ENCODE peak calls at places on chromosomes 16 and 17, in nine cellular contexts. J is fibroblast of mammary gland; N is left lung; B is heart left ventricle; X is fibroblast of villous mesenchyme; R is ovary; I is astrocyte of the spinal cord; K is adrenal gland; M is CD8-positive, alpha-beta T cell. C is an unnamed sample.

GRCh38 chr17:74119960-74120359 is 83.5 kb upstream of the RPL38 start:
- DNase-seq in J (no peak), N (no peak), B (no peak), X (no peak), R (no peak), I (no peak), K (no peak), M (no peak), C (no peak)

GRCh38 chr16:58501242-58502131 is 1.5 kb downstream of the NDRG4 start:
- DNase-seq in J (no peak), N (peak), B (no peak), X (no peak), R (no peak), I (no peak), K (no peak), M (peak), C (peak)

GRCh38 chr16:4323845-4324478 is 8.1 kb downstream of the GLIS2 start:
- DNase-seq in J (peak), N (peak), B (peak), X (peak), R (peak), I (peak), K (peak), M (no peak), C (no peak)

GRCh38 chr16:23368469-23368868 is 66.4 kb downstream of the SCNN1B start:
- DNase-seq in J (peak), N (no peak), B (no peak), X (no peak), R (no peak), I (no peak), K (no peak), M (no peak), C (no peak)

GRCh38 chr17:76948726-76949342 is 80.6 kb downstream of the MGAT5B start:
- DNase-seq in J (no peak), N (no peak), B (no peak), X (no peak), R (no peak), I (no peak), K (no peak), M (no peak), C (no peak)

GRCh38 chr16:50641818-50642187 is 39.3 kb downstream of the SNX20 start:
- DNase-seq in J (no peak), N (no peak), B (no peak), X (no peak), R (no peak), I (no peak), K (no peak), M (no peak), C (no peak)

GRCh38 chr16:68040506-68041288 is 17.6 kb downstream of the DUS2 start:
- DNase-seq in J (peak), N (peak), B (peak), X (peak), R (peak), I (peak), K (peak), M (peak), C (peak)

GRCh38 chr16:63938661-63939060 is 1183.2 kb downstream of the CDH11 start:
- DNase-seq in J (peak), N (no peak), B (no peak), X (no peak), R (no peak), I (peak), K (no peak), M (no peak), C (no peak)

GRCh38 chr17:65468321-65468720 is 93.1 kb downstream of the AXIN2 start:
- DNase-seq in J (no peak), N (no peak), B (no peak), X (no peak), R (no peak), I (no peak), K (no peak), M (no peak), C (no peak)

GRCh38 chr16:70428178-70428998 is 10.5 kb downstream of the ST3GAL2 start:
- DNase-seq in J (peak), N (peak), B (peak), X (peak), R (peak), I (peak), K (peak), M (peak), C (peak)

GRCh38 chr17:74812109-74812864 is 36.1 kb upstream of the NAT9 start:
- DNase-seq in J (no peak), N (no peak), B (peak), X (no peak), R (peak), I (no peak), K (no peak), M (no peak), C (no peak)

GRCh38 chr17:82012482-82013295 is 10.0 kb downstream of the CENPX start:
- DNase-seq in J (no peak), N (peak), B (no peak), X (no peak), R (no peak), I (no peak), K (no peak), M (no peak), C (no peak)

GRCh38 chr16:65319621-65320231 is 197.9 kb upstream of the CDH11 start:
- DNase-seq in J (no peak), N (no peak), B (no peak), X (no peak), R (no peak), I (no peak), K (no peak), M (no peak), C (no peak)

GRCh38 chr17:12691173-12691572 is 25.5 kb downstream of the MYOCD start:
- DNase-seq in J (peak), N (no peak), B (no peak), X (no peak), R (peak), I (no peak), K (no peak), M (no peak), C (no peak)

GRCh38 chr16:89006036-89006752 is 29.2 kb upstream of the CBFA2T3 start:
- DNase-seq in J (no peak), N (peak), B (no peak), X (no peak), R (no peak), I (no peak), K (no peak), M (no peak), C (no peak)

GRCh38 chr16:56726926-56727325 is 3.0 kb upstream of the NUP93 start:
- DNase-seq in J (no peak), N (no peak), B (no peak), X (no peak), R (no peak), I (no peak), K (no peak), M (no peak), C (no peak)

GRCh38 chr17:78346605-78347250 is 13.1 kb downstream of the SOCS3 start:
- DNase-seq in J (peak), N (no peak), B (no peak), X (no peak), R (no peak), I (no peak), K (no peak), M (no peak), C (no peak)

GRCh38 chr17:51764387-51764971 is 394.0 kb downstream of the CA10 start:
- DNase-seq in J (peak), N (no peak), B (peak), X (peak), R (peak), I (peak), K (peak), M (peak), C (peak)

GRCh38 chr17:73336613-73337400 is 25.0 kb upstream of the CDC42EP4 start:
- DNase-seq in J (no peak), N (peak), B (no peak), X (no peak), R (no peak), I (no peak), K (no peak), M (no peak), C (no peak)

GRCh38 chr17:29014716-29015115 is 8.9 kb upstream of the SEZ6 start:
- DNase-seq in J (no peak), N (no peak), B (no peak), X (no peak), R (no peak), I (no peak), K (no peak), M (no peak), C (no peak)

GRCh38 chr16:3589441-3589921 is 12.3 kb upstream of the NLRC3 start:
- DNase-seq in J (no peak), N (peak), B (no peak), X (peak), R (no peak), I (no peak), K (no peak), M (no peak), C (no peak)

GRCh38 chr17:6995500-6996255 is at the start of gene ALOX12:
- DNase-seq in J (no peak), N (peak), B (no peak), X (no peak), R (no peak), I (no peak), K (no peak), M (no peak), C (no peak)

GRCh38 chr16:66135376-66135775 is 231.1 kb upstream of the CDH5 start:
- DNase-seq in J (no peak), N (no peak), B (peak), X (peak), R (peak), I (no peak), K (peak), M (no peak), C (no peak)

GRCh38 chr17:4914009-4914408 is 11.1 kb upstream of the CHRNE start:
- DNase-seq in J (no peak), N (no peak), B (no peak), X (no peak), R (no peak), I (no peak), K (no peak), M (no peak), C (no peak)

GRCh38 chr17:29561541-29562517 is 5.0 kb downstream of the ABHD15 start:
- DNase-seq in J (no peak), N (no peak), B (peak), X (peak), R (no peak), I (no peak), K (no peak), M (no peak), C (no peak)

GRCh38 chr16:86974120-86974519 is 343.1 kb downstream of the C16orf95 start:
- DNase-seq in J (no peak), N (no peak), B (no peak), X (no peak), R (no peak), I (no peak), K (no peak), M (no peak), C (no peak)
- TF ChIP-seq CTCF in J (no peak), N (no peak), B (no peak), X (no peak), R (no peak), I (no peak), K (no peak), M (no peak), C (no peak)

DNA sequence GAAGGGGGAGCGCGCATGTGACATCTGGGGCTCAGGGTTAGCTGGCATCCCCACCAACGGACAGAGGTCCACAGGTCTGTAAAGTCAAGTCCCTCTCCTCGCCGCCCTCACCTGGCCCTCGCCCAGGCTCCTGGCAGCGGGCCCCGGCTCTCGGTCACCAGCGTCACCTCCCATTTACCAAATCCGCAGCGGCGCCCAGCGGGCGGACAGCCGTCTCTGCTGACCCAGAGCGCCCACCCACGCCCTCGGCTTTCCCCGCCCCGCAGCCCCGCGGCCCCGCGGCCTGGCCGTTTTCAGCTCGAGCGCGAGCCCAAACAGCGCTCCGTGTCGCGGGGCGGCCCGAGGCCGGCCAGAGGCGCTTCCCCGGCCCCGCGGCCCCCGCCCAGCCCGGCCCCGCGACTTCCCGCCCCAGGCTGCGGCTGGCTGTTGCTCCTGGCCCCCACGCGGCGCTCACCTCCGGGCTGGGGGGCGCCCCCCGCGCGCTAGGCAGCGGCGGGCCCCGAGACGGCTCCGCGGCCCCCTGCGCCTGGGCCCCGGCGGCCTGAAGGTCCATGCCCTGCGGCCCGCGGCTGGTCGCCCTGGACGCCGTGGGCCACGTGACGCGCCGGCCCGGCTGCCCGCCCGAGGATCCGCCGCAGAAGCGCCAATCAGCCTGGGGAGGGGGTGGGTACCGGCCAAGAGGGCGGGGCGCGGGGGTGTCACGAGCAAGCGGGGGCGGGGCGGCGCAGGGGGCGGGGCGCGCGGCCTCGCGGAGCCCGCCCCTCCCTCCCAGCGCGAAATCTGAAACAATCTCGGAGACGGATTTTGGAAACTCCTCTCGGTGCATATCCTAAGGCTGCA is at the start of gene COPRS:
- DNase-seq in J (peak), N (peak), B (peak), X (peak), R (peak), I (peak), K (peak), M (peak), C (peak)
- TF ChIP-seq CTCF in J (no peak), N (no peak), B (peak), X (no peak), R (no peak), I (no peak), K (no peak), M (no peak), C (peak)

DNA sequence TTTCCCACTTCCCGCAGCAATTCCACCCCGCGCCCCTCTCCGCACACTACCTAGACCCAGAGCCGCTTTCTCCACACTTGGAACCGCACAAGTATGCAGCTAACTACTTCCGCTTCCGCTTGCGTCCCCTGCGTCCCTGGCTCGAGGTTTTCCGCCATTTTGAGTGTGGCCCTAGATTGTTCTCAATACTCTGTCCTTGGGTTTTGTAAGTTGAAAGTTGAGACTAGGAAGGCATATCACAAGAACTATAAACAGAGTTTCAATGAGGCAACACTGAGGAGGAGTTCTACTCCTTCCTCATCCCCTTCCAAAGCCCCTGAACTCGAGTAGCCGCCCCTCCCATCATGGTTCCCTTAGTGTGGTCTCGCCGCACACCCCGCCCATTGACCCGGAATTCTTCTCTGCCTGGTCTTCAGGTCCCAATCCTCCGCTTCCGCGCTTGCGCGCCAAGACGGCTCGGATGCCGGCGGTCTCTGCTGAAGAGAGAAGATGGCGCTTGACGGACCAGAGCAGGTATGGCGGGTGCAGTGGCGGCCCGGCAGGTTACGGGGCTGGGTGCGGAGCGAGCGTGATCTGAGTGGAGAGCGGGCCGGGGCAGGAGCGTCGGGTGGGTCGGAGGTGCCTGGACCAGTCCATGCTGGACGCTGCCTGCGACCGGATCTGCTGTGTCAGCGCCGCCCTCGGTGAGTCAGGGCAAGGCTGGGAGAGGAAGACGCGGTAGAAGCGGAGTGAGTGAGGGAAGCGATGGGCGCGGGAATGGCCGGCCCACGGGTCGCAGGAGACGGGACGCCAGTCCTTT is at the start of the genes FTSJ3 and PSMC5:
- DNase-seq in J (peak), N (peak), B (peak), X (peak), R (peak), I (peak), K (peak), M (peak), C (peak)
- TF ChIP-seq CTCF in J (no peak), N (no peak), B (peak), X (peak), R (no peak), I (peak), K (peak), M (peak), C (peak)

DNA sequence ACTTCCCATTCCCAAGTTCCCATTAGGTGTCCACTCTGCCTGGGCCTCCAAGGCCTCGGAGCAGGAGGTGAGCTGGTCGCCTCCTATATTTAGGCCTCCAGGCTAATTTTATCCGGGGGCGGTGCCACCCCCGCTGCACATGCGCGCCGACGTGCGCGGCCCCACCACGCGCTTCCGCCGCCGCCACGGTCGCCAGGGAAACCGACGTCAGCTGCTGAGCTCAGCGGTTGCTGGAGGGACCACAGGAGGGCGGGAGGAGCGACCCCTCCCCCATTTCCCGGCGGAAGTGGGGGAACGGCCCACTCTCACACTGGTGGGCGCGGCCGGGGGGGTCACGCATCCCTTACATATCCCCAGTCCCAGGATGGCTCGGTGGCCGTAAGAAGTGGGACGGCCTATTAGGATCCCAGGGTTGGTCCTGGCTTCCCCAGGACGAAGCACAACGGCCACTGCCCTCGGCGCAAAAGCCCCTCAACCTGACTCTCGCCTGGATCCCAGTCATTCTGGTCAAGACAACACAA is 1.0 kb downstream of the PER1 start:
- DNase-seq in J (peak), N (peak), B (peak), X (peak), R (peak), I (peak), K (peak), M (peak), C (peak)
- TF ChIP-seq CTCF in J (no peak), N (no peak), B (no peak), X (no peak), R (no peak), I (no peak), K (peak), M (no peak), C (no peak)

GRCh38 chr16:54216268-54217187 is 70.1 kb downstream of the IRX3 start:
- DNase-seq in J (peak), N (no peak), B (peak), X (no peak), R (peak), I (no peak), K (no peak), M (no peak), C (no peak)
- TF ChIP-seq CTCF in J (no peak), N (no peak), B (no peak), X (no peak), R (no peak), I (no peak), K (no peak), M (no peak), C (no peak)

DNA sequence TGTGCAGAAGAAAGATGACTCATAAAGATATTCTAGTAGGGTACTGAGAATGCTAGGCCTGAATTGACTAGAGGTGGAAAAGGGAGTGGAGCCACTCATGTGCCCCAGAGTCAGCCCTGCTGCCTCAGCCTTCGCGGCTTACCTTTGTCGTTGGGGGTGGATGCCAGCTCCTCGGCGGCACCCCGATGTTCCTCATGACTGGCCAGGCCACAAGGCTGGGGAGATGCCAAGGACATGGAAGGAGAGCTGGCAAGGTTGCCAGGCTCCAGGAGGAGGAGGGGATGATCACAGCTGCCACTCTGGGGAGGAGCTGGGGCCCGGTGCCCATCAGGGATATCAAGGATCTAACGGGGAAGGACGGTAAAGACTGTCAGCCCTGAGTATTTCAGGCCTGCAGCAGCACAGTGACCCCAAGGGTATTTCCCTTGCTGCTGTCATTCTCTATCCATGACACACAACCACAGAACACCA is 9.6 kb upstream of the SLC35B1 start:
- DNase-seq in J (no peak), N (no peak), B (no peak), X (no peak), R (no peak), I (peak), K (peak), M (no peak), C (no peak)
- TF ChIP-seq CTCF in J (no peak), N (no peak), B (no peak), X (no peak), R (no peak), I (no peak), K (no peak), M (no peak), C (no peak)

DNA sequence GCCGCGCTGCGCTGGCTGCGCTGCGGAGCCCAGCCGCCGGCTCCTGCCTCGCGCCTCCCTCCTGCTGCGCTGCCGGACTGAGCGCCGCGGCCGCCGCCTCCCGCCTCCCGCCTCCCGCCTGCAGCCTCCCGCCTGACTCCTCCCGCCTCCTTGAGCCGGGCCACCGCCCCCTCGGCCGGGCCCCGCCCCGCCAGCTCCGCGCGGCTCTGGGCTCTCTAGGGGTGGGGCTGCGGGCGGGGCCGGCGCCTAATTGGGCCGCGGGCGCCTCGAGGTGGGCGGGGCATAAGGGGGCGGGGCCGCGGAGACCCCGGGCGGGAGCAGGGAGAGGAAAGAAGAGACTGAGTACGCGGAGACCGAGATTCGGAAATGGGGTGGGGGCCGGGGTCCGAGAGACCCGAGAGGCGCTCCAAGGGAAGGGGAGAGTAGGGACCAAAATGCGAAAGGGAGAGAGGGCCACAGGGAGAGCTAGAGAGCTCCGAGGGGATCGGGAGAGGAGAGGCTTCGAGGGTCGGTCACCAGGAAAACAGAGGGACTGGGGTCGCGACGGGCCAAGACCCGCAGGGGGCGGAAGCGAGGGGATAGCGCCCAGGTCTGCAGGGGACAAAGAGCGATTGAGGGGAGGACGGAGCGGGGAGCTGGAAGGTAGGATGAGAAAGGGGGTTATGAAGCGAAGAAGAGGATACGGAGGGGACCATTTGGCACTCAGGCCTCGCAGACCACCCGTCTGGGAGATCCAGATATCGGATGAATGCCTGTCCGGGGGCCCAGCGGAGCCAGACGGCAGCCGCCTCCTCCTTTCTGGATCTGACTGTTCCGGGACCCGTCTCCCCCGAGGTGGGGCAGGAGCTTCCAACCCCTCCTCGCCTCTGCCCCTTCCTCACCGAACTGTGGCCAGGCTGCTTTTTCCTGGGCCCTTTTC is at the start of gene C1QL1:
- DNase-seq in J (peak), N (peak), B (peak), X (peak), R (peak), I (peak), K (peak), M (peak), C (peak)
- TF ChIP-seq CTCF in J (no peak), N (no peak), B (peak), X (no peak), R (no peak), I (no peak), K (no peak), M (no peak), C (peak)

C was measured in progenitor cell of endocrine pancreas.